ENCODE peak calls at places on chromosomes 1 and 21, in five cellular contexts. Y is heart left ventricle; J is right cardiac atrium; K is uterus; G is CD8-positive, alpha-beta T cell. M is an unnamed sample.

GRCh38 chr1:107895403-107896181 is 69.4 kb downstream of the VAV3 start:
- DNase-seq in Y (no peak), J (no peak), K (no peak), G (no peak), M (no peak)

GRCh38 chr1:228309548-228310067 is 97.0 kb downstream of the TRIM11 start:
- DNase-seq in Y (no peak), J (no peak), K (no peak), G (no peak), M (no peak)

GRCh38 chr1:85244271-85245053 is 15.0 kb downstream of the C1orf52 start:
- DNase-seq in Y (no peak), J (no peak), K (peak), G (no peak), M (no peak)

GRCh38 chr1:221169447-221169889 is 290.2 kb downstream of the HLX start:
- DNase-seq in Y (no peak), J (no peak), K (no peak), G (no peak), M (no peak)

GRCh38 chr1:231526536-231526935 is 1.9 kb upstream of the TSNAX start:
- DNase-seq in Y (no peak), J (no peak), K (no peak), G (no peak), M (no peak)

GRCh38 chr1:4755301-4756183 is 101.1 kb downstream of the AJAP1 start:
- DNase-seq in Y (no peak), J (no peak), K (no peak), G (no peak), M (no peak)

GRCh38 chr21:34179204-34179935 is 106.0 kb downstream of the MRPS6 start:
- DNase-seq in Y (no peak), J (no peak), K (no peak), G (no peak), M (no peak)

GRCh38 chr21:15293251-15293650 is 228.5 kb upstream of the NRIP1 start:
- DNase-seq in Y (no peak), J (no peak), K (no peak), G (no peak), M (no peak)

GRCh38 chr1:25232866-25233784 is 823 bp upstream of the SYF2 start:
- DNase-seq in Y (peak), J (peak), K (peak), G (peak), M (no peak)

GRCh38 chr21:14273736-14274538 is 58.0 kb downstream of the RBM11 start:
- DNase-seq in Y (peak), J (peak), K (no peak), G (no peak), M (peak)

GRCh38 chr1:213973129-213973528 is 14.6 kb upstream of the PROX1 start:
- DNase-seq in Y (no peak), J (no peak), K (no peak), G (no peak), M (no peak)

GRCh38 chr1:96598416-96599168 is 123.0 kb upstream of the PTBP2 start:
- DNase-seq in Y (no peak), J (no peak), K (no peak), G (no peak), M (peak)

GRCh38 chr1:24018611-24019580 is 38.8 kb upstream of the SRSF10 start:
- DNase-seq in Y (peak), J (peak), K (peak), G (no peak), M (peak)

GRCh38 chr1:221272940-221273339 is 393.7 kb downstream of the HLX start:
- DNase-seq in Y (no peak), J (no peak), K (no peak), G (no peak), M (no peak)

GRCh38 chr1:54016343-54017282 is 1.4 kb downstream of the LDLRAD1 start:
- DNase-seq in Y (no peak), J (no peak), K (no peak), G (no peak), M (no peak)

GRCh38 chr1:233361876-233362275 is 34.4 kb downstream of the MAP3K21 start:
- DNase-seq in Y (no peak), J (no peak), K (no peak), G (no peak), M (no peak)

GRCh38 chr1:113929750-113930498 is 800 bp downstream of the HIPK1 start:
- DNase-seq in Y (peak), J (peak), K (peak), G (peak), M (no peak)

GRCh38 chr1:162185299-162185698 is 115.8 kb downstream of the NOS1AP start:
- DNase-seq in Y (no peak), J (no peak), K (no peak), G (no peak), M (no peak)

GRCh38 chr1:171801395-171801990 is 20.0 kb downstream of the METTL13 start:
- DNase-seq in Y (no peak), J (no peak), K (no peak), G (no peak), M (no peak)

GRCh38 chr1:230047114-230047865 is 19.7 kb upstream of the GALNT2 start:
- DNase-seq in Y (no peak), J (no peak), K (no peak), G (no peak), M (no peak)

GRCh38 chr1:239044829-239045228 is 341.5 kb upstream of the CHRM3 start:
- DNase-seq in Y (no peak), J (no peak), K (no peak), G (no peak), M (no peak)

GRCh38 chr1:221308534-221309511 is 429.6 kb downstream of the HLX start:
- DNase-seq in Y (no peak), J (no peak), K (peak), G (no peak), M (no peak)

GRCh38 chr21:8993284-8993942 is 1528.0 kb upstream of the TPTE start:
- DNase-seq in Y (no peak), J (no peak), K (no peak), G (no peak), M (no peak)

GRCh38 chr1:228530951-228531731 is 44.0 kb downstream of the RNF187 start:
- DNase-seq in Y (no peak), J (no peak), K (no peak), G (no peak), M (no peak)

GRCh38 chr1:174912243-174912642 is 87.5 kb upstream of the CACYBP start:
- DNase-seq in Y (no peak), J (no peak), K (no peak), G (no peak), M (no peak)

GRCh38 chr1:112558634-112559033 is 49.9 kb downstream of the WNT2B start:
- DNase-seq in Y (no peak), J (no peak), K (no peak), G (no peak), M (no peak)

GRCh38 chr1:110319332-110320167 is 19.6 kb upstream of the RBM15 start:
- DNase-seq in Y (no peak), J (no peak), K (no peak), G (no peak), M (no peak)

GRCh38 chr1:113415256-113416189 is 25.2 kb downstream of the MAGI3 start:
- DNase-seq in Y (no peak), J (no peak), K (no peak), G (no peak), M (no peak)

GRCh38 chr1:197774691-197775281 is 494 bp downstream of the DENND1B start:
- DNase-seq in Y (peak), J (peak), K (peak), G (no peak), M (peak)

GRCh38 chr1:197778326-197778922 is 3.1 kb upstream of the DENND1B start:
- DNase-seq in Y (no peak), J (no peak), K (no peak), G (no peak), M (no peak)

GRCh38 chr1:197776348-197777082 is 1.2 kb upstream of the DENND1B start:
- DNase-seq in Y (no peak), J (no peak), K (peak), G (no peak), M (no peak)

GRCh38 chr1:197773856-197774255 is 1.4 kb downstream of the DENND1B start:
- DNase-seq in Y (no peak), J (no peak), K (no peak), G (no peak), M (no peak)

GRCh38 chr1:197775282-197776262 is at the start of gene DENND1B:
- DNase-seq in Y (peak), J (peak), K (peak), G (peak), M (peak)
- H3K27ac ChIP-seq in Y (peak), J (peak), K (peak), G (peak), M (peak)

GRCh38 chr1:205294914-205295310 is 26.6 kb downstream of the NUAK2 start:
- DNase-seq in Y (no peak), J (no peak), K (no peak), G (no peak), M (no peak)
- H3K27ac ChIP-seq in Y (no peak), J (peak), K (peak), G (no peak), M (no peak)

GRCh38 chr1:56638248-56638647 is 6.9 kb upstream of the PRKAA2 start:
- DNase-seq in Y (no peak), J (no peak), K (no peak), G (no peak), M (no peak)
- H3K27ac ChIP-seq in Y (no peak), J (no peak), K (no peak), G (no peak), M (no peak)

GRCh38 chr21:45210461-45210983 is 77.2 kb downstream of the POFUT2 start:
- DNase-seq in Y (no peak), J (no peak), K (no peak), G (no peak), M (no peak)

GRCh38 chr21:45209685-45210284 is 77.9 kb downstream of the POFUT2 start:
- DNase-seq in Y (no peak), J (no peak), K (no peak), G (no peak), M (peak)

GRCh38 chr21:45208627-45208951 is 79.1 kb downstream of the POFUT2 start:
- DNase-seq in Y (no peak), J (no peak), K (no peak), G (no peak), M (no peak)

GRCh38 chr21:45207839-45208626 is 79.7 kb downstream of the POFUT2 start:
- DNase-seq in Y (no peak), J (no peak), K (no peak), G (no peak), M (no peak)

DNA sequence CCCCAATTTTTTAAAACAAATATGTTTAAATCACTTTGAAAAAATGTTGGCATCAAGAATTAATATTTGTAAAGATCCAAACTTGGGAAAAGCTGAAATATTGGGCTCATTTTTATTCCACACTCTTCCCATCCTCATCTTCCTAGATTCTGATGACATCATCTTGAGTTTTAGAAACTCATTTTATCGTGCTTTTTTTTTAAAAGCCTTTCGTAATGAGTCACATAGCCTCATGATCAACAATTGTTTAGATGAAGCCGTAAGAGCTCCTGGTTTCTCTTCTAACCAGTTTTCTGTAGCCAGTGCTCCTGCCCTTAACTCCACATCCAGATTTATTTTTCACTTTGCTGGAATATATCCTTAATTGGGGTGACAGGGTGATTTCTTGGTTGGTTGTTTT is 78.6 kb downstream of the POFUT2 start:
- DNase-seq in Y (no peak), J (no peak), K (no peak), G (no peak), M (no peak)
- H3K27ac ChIP-seq in Y (no peak), J (no peak), K (peak), G (no peak), M (no peak)

GRCh38 chr1:168246506-168246905 is 20.7 kb downstream of the SFT2D2 start:
- DNase-seq in Y (no peak), J (no peak), K (no peak), G (no peak), M (no peak)
- H3K27ac ChIP-seq in Y (no peak), J (no peak), K (peak), G (no peak), M (peak)

GRCh38 chr21:27407296-27407695 is 440.4 kb upstream of the ADAMTS5 start:
- DNase-seq in Y (no peak), J (no peak), K (no peak), G (no peak), M (no peak)
- H3K27ac ChIP-seq in Y (peak), J (no peak), K (peak), G (no peak), M (no peak)

DNA sequence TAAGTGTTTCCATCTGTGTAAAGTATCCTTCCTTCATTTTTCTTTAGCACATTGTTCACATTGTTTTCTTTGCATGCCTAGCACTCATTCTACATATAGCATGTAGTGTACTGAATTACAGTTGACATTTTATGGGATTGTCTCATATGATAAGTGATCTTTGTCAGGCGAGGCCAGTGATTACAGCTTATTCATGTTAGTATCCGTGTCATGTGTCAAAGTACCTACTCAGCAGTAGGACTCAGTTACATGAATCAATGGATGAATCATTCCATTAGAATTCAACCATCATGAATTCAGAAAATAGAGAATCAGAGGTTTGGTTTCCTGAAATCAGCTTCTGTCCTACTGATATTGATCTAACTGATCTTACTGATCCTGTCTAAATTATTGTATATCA is 20.6 kb upstream of the HRNR start:
- DNase-seq in Y (no peak), J (no peak), K (no peak), G (no peak), M (no peak)
- H3K27ac ChIP-seq in Y (no peak), J (no peak), K (no peak), G (no peak), M (no peak)

DNA sequence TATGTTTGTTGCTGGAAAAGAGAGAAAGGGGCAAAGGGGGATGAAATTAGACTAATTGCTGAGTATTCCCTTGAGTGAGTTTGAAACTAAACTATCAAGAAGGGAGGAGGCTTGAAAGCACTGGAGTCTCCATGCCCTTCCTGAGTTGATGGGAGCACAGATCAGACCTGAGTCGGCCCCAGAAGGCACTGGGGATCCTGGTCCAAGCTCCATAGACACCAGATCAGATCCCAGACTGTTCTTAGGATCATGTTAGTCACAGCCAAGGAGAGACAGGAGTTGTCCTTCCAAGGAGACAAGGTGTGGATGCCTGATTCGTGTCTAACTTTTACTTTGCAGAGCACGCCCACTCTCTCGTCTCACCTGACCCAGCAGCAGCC is 152.3 kb downstream of the NR5A2 start:
- DNase-seq in Y (no peak), J (no peak), K (no peak), G (no peak), M (no peak)
- H3K27ac ChIP-seq in Y (no peak), J (no peak), K (no peak), G (no peak), M (no peak)

GRCh38 chr21:44421901-44422840 is 33.1 kb upstream of the LRRC3 start:
- DNase-seq in Y (peak), J (no peak), K (no peak), G (no peak), M (no peak)
- H3K27ac ChIP-seq in Y (no peak), J (no peak), K (no peak), G (no peak), M (no peak)